ENCODE peak calls at places on chromosomes 13 and 19, in eight cellular contexts. X is cardiac muscle cell, P is uterus, R is psoas muscle, J is SK-N-SH, Y is H9, S is left ventricle myocardium inferior, G is IMR-90. V is an unnamed sample.

GRCh38 chr13:99214232-99214631 is 13.6 kb downstream of the UBAC2 start:
- DNase-seq in R (no peak), P (no peak), X (no peak), S (no peak), J (no peak), G (no peak), Y (no peak), V (no peak)

GRCh38 chr13:23427342-23428182 is 5.9 kb downstream of the SACS start:
- DNase-seq in G (peak; percentile 97), Y (no peak), P (peak; percentile 74), R (no peak), J (no peak), S (no peak), X (peak; percentile 85), V (no peak)

GRCh38 chr19:39563408-39563807 is 23.4 kb upstream of the EID2 start:
- DNase-seq in P (no peak), Y (no peak), J (no peak), R (no peak), G (peak; percentile 18), S (no peak), X (peak; percentile 3), V (no peak)

GRCh38 chr13:97235549-97236206 is 13.5 kb downstream of the MBNL2 start:
- DNase-seq in S (no peak), Y (no peak), J (peak; percentile 47), X (no peak), P (no peak), R (no peak), G (no peak), V (no peak)

GRCh38 chr19:35513975-35514809 is 743 bp upstream of the DMKN start:
- DNase-seq in P (no peak), Y (peak; percentile 61), J (no peak), R (no peak), G (no peak), X (peak; percentile 72), S (no peak), V (no peak)

GRCh38 chr13:38265135-38265497 is 84.5 kb upstream of the UFM1 start:
- DNase-seq in G (no peak), P (no peak), J (no peak), Y (no peak), R (no peak), S (no peak), X (no peak), V (no peak)

GRCh38 chr13:41722684-41723083 is 238.2 kb downstream of the VWA8 start:
- DNase-seq in X (no peak), G (no peak), R (no peak), Y (no peak), P (no peak), J (no peak), S (no peak), V (no peak)

GRCh38 chr19:19657397-19657783 is 6.1 kb downstream of the ATP13A1 start:
- DNase-seq in P (no peak), X (peak; percentile 14), G (no peak), J (peak; percentile 54), S (no peak), R (peak; percentile 25), Y (no peak), V (no peak)

GRCh38 chr13:82330499-82330898 is 1551.8 kb downstream of the SLITRK1 start:
- DNase-seq in X (peak; percentile 24), R (no peak), S (no peak), G (no peak), Y (no peak), J (no peak), P (no peak), V (no peak)

GRCh38 chr19:12159773-12160414 is 3.0 kb upstream of the ZNF136 start:
- DNase-seq in X (no peak), P (no peak), Y (peak; percentile 36), G (no peak), R (no peak), J (peak; percentile 48), S (no peak), V (no peak)

GRCh38 chr19:13887039-13887438 is 10.1 kb downstream of the NANOS3 start:
- DNase-seq in G (no peak), J (no peak), Y (no peak), X (no peak), P (no peak), R (no peak), S (no peak), V (no peak)

GRCh38 chr13:46641274-46642081 is 88.5 kb downstream of the LRCH1 start:
- DNase-seq in R (no peak), Y (no peak), J (no peak), X (peak; percentile 56), P (no peak), S (peak; percentile 44), G (no peak), V (no peak)

GRCh38 chr13:69155136-69155535 is 952.5 kb upstream of the ATXN8OS start:
- DNase-seq in G (no peak), J (no peak), S (no peak), Y (no peak), P (no peak), R (no peak), X (no peak), V (no peak)

GRCh38 chr19:55216461-55217198 is 7.3 kb upstream of the PTPRH start:
- DNase-seq in S (peak; percentile 81), J (peak; percentile 91), X (peak; percentile 99), G (peak; percentile 100), R (peak; percentile 87), P (peak; percentile 41), Y (peak; percentile 96), V (peak; percentile 81)

GRCh38 chr19:8021374-8021773 is 15.9 kb upstream of the ELAVL1 start:
- DNase-seq in P (no peak), Y (no peak), X (no peak), R (no peak), S (no peak), G (no peak), J (no peak), V (no peak)

GRCh38 chr19:8020681-8021080 is 15.2 kb upstream of the ELAVL1 start:
- DNase-seq in R (no peak), Y (no peak), X (no peak), S (no peak), P (no peak), G (no peak), J (no peak), V (no peak)

GRCh38 chr19:8023371-8023770 is 17.9 kb upstream of the ELAVL1 start:
- DNase-seq in G (no peak), J (no peak), X (no peak), S (no peak), Y (no peak), P (no peak), R (no peak), V (no peak)

GRCh38 chr19:8022275-8022674 is 16.8 kb upstream of the ELAVL1 start:
- DNase-seq in R (no peak), G (no peak), Y (no peak), S (no peak), P (no peak), J (no peak), X (no peak), V (peak; percentile 96)

DNA sequence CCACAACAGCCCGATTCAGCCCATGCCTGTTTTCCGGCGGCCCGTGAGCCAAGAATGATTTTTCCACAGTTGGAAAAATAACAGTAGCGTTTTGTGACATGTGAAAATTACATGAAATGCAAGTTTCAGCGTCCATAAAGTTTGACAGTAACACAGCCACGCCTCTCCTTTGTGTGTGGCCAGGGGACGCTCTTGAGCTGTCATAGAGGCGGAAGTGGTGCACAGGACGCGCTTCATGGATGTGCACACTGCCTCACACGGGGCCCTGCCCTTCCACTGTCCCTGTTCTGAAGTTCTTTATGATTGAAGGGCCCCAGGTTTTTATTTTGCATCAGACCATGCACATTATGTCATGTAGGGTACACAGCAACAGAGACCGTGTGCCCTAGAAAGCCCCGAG is 12.4 kb upstream of the ELAVL1 start:
- DNase-seq in R (no peak), Y (no peak), P (no peak), J (no peak), S (no peak), G (no peak), X (no peak), V (no peak)
- TF ChIP-seq CTCF in R (peak; percentile 4), Y (peak; percentile 56), P (no peak), J (no peak), S (no peak), G (no peak), X (peak; percentile 17), V (no peak)

DNA sequence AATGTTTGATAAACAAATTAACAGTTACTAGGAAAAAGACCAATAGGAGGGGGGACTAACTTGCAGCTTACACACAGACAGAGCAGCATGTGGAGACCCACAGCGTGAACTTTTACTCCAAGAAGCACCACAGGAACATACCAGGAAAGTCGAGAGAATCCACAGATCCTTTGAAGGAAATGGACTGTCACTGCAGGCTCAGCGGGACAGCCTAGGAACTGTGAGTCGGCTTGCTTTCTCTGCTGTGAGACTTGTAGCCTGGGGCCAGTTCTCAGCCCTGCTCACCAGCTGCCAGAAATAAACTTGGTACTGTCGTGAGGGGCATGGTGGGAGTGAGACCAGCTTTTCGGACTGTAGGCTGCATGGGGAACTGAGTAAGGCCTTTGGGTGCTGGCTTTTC is 1211.5 kb downstream of the PCDH17 start:
- DNase-seq in Y (no peak), P (no peak), S (no peak), X (no peak), J (no peak), G (no peak), R (no peak), V (no peak)
- H3K4me1 ChIP-seq in Y (no peaks in the 10 kb centered on the region), P (no peaks in the 10 kb centered on the region), S (no peaks in the 10 kb centered on the region), X (no peaks in the 10 kb centered on the region), J (no peaks in the 10 kb centered on the region), G (no peaks in the 10 kb centered on the region), R (no peaks in the 10 kb centered on the region), V (no peaks in the 10 kb centered on the region)

DNA sequence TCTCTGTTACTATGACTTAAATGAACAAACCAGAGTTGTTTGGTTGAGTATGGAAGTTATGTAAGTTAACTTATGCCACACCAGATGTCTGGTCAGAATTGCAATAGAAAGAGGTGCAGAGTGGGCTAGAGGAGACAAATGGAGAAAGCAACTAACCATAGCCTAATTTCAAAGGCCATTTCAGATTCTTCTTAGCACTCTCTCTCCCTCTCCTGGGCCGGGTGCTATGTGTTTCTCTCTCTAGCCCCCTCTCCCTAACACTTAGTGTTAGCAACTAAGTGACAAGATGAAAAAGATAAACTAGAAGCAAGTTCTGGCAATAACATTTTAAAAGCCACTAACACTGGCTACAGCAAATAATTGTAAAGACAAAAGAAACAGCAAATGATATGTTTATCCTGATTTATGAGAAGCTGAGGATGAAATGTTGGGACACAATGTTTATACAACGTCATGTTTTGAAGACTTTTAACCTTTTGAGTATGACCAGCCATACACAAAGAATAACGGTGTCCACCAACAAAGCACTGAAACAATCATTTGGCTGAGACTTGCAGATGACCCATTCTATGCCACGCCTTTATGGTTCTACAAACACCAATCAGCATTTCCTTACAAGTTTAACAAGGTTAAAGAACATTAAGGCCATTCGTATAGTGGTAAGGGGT is 18.6 kb downstream of the SERPINE3 start:
- DNase-seq in G (no peak), Y (no peak), R (no peak), J (no peak), S (no peak), X (no peak), P (no peak), V (no peak)
- TF ChIP-seq CTCF in G (no peak), Y (peak; percentile 21), R (no peak), J (no peak), S (no peak), X (no peak), P (no peak), V (no peak)

DNA sequence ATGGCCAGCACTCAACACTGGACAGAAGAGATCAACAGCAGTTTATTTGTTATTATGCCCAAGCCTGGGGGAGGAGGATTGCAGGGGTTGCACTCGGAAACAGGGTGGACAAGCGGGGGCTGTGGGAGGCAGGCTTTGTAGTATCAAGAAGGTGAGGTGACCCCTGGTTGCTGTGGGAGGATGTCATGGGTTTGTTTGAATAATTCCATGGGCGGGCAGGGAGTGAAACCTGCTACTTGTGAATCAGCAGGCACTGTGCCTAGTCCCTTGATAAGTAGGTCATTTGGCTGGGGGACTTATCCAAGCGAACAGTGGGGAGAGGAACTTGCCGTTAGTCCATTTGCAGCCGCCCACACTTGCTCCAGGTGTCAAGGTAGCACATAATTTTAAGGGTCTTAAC is 84.4 kb upstream of the KCTD15 start:
- DNase-seq in Y (no peak), S (no peak), G (no peak), X (no peak), P (no peak), J (no peak), R (no peak), V (no peak)
- H3K4me1 ChIP-seq in Y (no peaks in the 10 kb centered on the region), S (no peaks in the 10 kb centered on the region), G (no peaks in the 10 kb centered on the region), X (no peaks in the 10 kb centered on the region), P (no peaks in the 10 kb centered on the region), J (no peaks in the 10 kb centered on the region), R (no peaks in the 10 kb centered on the region), V (no peaks in the 10 kb centered on the region)